ENCODE peak calls at places on chromosomes 1 and 21, in seven cellular contexts. H is K562, R is ovary, L is HCT116, Q is adrenal gland, I is endothelial cell of umbilical vein, C is A549. E is an unnamed sample. For H3K4me1, the result is how much of the 10 kb centered on the place peaks cover.

GRCh38 chr1:215625949-215626348 is 58.8 kb downstream of the KCTD3 start:
- DNase-seq in H (no peak), C (no peak), Q (no peak), I (no peak), L (no peak), R (no peak), E (no peak)

GRCh38 chr1:150563340-150564038 is 14.3 kb downstream of the ADAMTSL4 start:
- DNase-seq in I (peak), H (peak), L (no peak), Q (peak), R (peak), C (no peak), E (peak)

GRCh38 chr1:247111259-247111635 is 7.1 kb upstream of the ZNF669 start:
- DNase-seq in Q (no peak), R (no peak), I (no peak), C (no peak), H (no peak), L (no peak), E (no peak)

GRCh38 chr1:58047265-58047858 is 499.2 kb downstream of the OMA1 start:
- DNase-seq in L (no peak), C (peak), Q (peak), I (peak), R (no peak), H (peak), E (no peak)

GRCh38 chr1:94927405-94928175 is 680 bp upstream of the CNN3 start:
- DNase-seq in L (no peak), C (no peak), Q (no peak), H (no peak), R (no peak), I (no peak), E (no peak)

GRCh38 chr1:60342569-60342968 is 269.0 kb upstream of the C1orf87 start:
- DNase-seq in L (no peak), Q (no peak), R (no peak), I (no peak), H (no peak), C (no peak), E (no peak)

GRCh38 chr1:30890502-30891222 is 17.9 kb downstream of the SDC3 start:
- DNase-seq in I (no peak), Q (no peak), H (no peak), L (no peak), R (no peak), C (no peak), E (no peak)

GRCh38 chr1:85611856-85612255 is 31.3 kb downstream of the CCN1 start:
- DNase-seq in Q (peak), L (peak), I (no peak), H (no peak), C (peak), R (peak), E (peak)

GRCh38 chr1:154453577-154454352 is 48.3 kb upstream of the TDRD10 start:
- DNase-seq in Q (no peak), R (no peak), C (no peak), L (no peak), H (no peak), I (no peak), E (no peak)

GRCh38 chr1:107493111-107493716 is 352.4 kb downstream of the NTNG1 start:
- DNase-seq in L (no peak), R (no peak), H (no peak), I (no peak), C (no peak), Q (no peak), E (no peak)

GRCh38 chr1:44720281-44720680 is 10.7 kb downstream of the RNU5D-1 start:
- DNase-seq in Q (no peak), L (no peak), I (no peak), H (no peak), C (no peak), R (no peak), E (no peak)

GRCh38 chr1:44010935-44011610 is 19.7 kb downstream of the CCDC24 start:
- DNase-seq in R (no peak), L (no peak), I (no peak), Q (no peak), C (no peak), H (no peak), E (no peak)

GRCh38 chr1:37752583-37753471 is 12.1 kb downstream of the EPHA10 start:
- DNase-seq in L (peak), C (peak), Q (peak), H (peak), I (no peak), R (no peak), E (no peak)

GRCh38 chr1:89873250-89873649 is 52.4 kb downstream of the LRRC8D start:
- DNase-seq in L (no peak), I (no peak), R (no peak), H (no peak), C (no peak), Q (no peak), E (no peak)

GRCh38 chr1:29690156-29690555 is 453.8 kb downstream of the PTPRU start:
- DNase-seq in L (no peak), R (no peak), C (no peak), H (no peak), I (no peak), Q (no peak), E (no peak)

GRCh38 chr1:19344372-19344810 is 32.3 kb downstream of the SLC66A1 start:
- DNase-seq in L (no peak), R (peak), H (peak), I (peak), C (peak), Q (peak), E (peak)

GRCh38 chr1:110460253-110461220 is 9.6 kb downstream of the PROK1 start:
- DNase-seq in H (peak), Q (peak), C (peak), L (peak), I (peak), R (peak), E (peak)

GRCh38 chr1:239952348-239953307 is 139.1 kb upstream of the FMN2 start:
- DNase-seq in L (no peak), C (peak), H (peak), R (no peak), I (no peak), Q (no peak), E (no peak)

GRCh38 chr21:38929652-38930051 is 123.9 kb downstream of the ETS2 start:
- DNase-seq in L (no peak), C (no peak), Q (no peak), I (no peak), H (no peak), R (no peak), E (no peak)

GRCh38 chr21:44021064-44021463 is 9.0 kb downstream of the TRAPPC10 start:
- DNase-seq in C (no peak), R (no peak), L (no peak), H (no peak), Q (no peak), I (no peak), E (no peak)

GRCh38 chr1:209335090-209335692 is 248.3 kb upstream of the CAMK1G start:
- DNase-seq in C (peak), I (peak), R (no peak), Q (peak), H (peak), L (peak), E (no peak)

GRCh38 chr1:192628406-192629057 is 7.4 kb upstream of the RGS13 start:
- DNase-seq in I (no peak), Q (no peak), R (no peak), H (no peak), L (no peak), C (no peak), E (no peak)

GRCh38 chr1:16143566-16144324 is 12.1 kb downstream of the EPHA2 start:
- DNase-seq in L (peak), Q (no peak), I (no peak), R (no peak), C (peak), H (peak), E (no peak)

GRCh38 chr1:161725888-161726630 is 4.7 kb downstream of the FCRLB start:
- DNase-seq in L (no peak), H (no peak), Q (peak), R (peak), C (peak), I (peak), E (peak)

GRCh38 chr1:204909109-204909508 is 38.4 kb downstream of the NFASC start:
- DNase-seq in L (no peak), H (no peak), Q (no peak), C (no peak), I (no peak), R (no peak), E (no peak)

GRCh38 chr1:215749423-215749822 is 182.3 kb downstream of the KCTD3 start:
- DNase-seq in Q (no peak), R (no peak), L (no peak), I (no peak), C (no peak), H (no peak), E (no peak)

GRCh38 chr1:6911974-6912373 is 126.7 kb downstream of the CAMTA1 start:
- DNase-seq in R (peak), C (no peak), I (peak), H (no peak), Q (no peak), L (no peak), E (no peak)

GRCh38 chr21:43362306-43362927 is 64.5 kb downstream of the SIK1 start:
- DNase-seq in L (no peak), H (no peak), C (no peak), I (peak), Q (peak), R (peak), E (peak)

GRCh38 chr1:45752441-45753052 is 2.1 kb upstream of the IPP start:
- DNase-seq in I (no peak), Q (no peak), L (no peak), C (no peak), H (peak), R (no peak), E (no peak)

GRCh38 chr1:179881642-179882252 is 338 bp upstream of the TOR1AIP1 start:
- DNase-seq in C (peak), I (peak), L (peak), Q (peak), R (peak), H (peak), E (peak)

GRCh38 chr1:70140894-70141293 is 64.5 kb downstream of the LRRC40 start:
- DNase-seq in H (no peak), C (no peak), I (no peak), Q (no peak), R (no peak), L (no peak), E (no peak)

GRCh38 chr1:180230791-180231505 is 884 bp downstream of the LHX4 start:
- DNase-seq in C (peak), L (no peak), R (no peak), I (peak), H (no peak), Q (no peak), E (no peak)

GRCh38 chr21:31235671-31236450 is 108.2 kb downstream of the TIAM1 start:
- DNase-seq in H (no peak), C (no peak), I (no peak), Q (no peak), R (no peak), L (no peak), E (no peak)

GRCh38 chr1:243842978-243843490 is 7.0 kb downstream of the AKT3 start:
- DNase-seq in I (peak), Q (no peak), L (no peak), C (peak), R (no peak), H (peak), E (peak)

GRCh38 chr1:54337928-54338327 is 68.3 kb downstream of the SSBP3 start:
- DNase-seq in L (no peak), H (no peak), Q (no peak), I (peak), R (peak), C (no peak), E (no peak)

GRCh38 chr1:218945050-218945449 is 228.6 kb upstream of the LYPLAL1 start:
- DNase-seq in I (peak), H (no peak), C (no peak), R (no peak), L (no peak), Q (no peak), E (no peak)

GRCh38 chr1:46948629-46949282 is 7.5 kb upstream of the CYP4A11 start:
- DNase-seq in R (no peak), L (no peak), C (no peak), H (no peak), Q (no peak), I (no peak), E (no peak)

GRCh38 chr1:155880251-155880650 is 20.9 kb downstream of the SYT11 start:
- DNase-seq in R (no peak), C (no peak), I (no peak), H (no peak), L (no peak), Q (no peak), E (no peak)

GRCh38 chr1:155882235-155882634 is 22.9 kb downstream of the SYT11 start:
- DNase-seq in R (no peak), H (no peak), Q (no peak), I (no peak), C (no peak), L (no peak), E (no peak)

GRCh38 chr1:155884028-155884950 is 24.9 kb downstream of the SYT11 start:
- DNase-seq in L (no peak), H (peak), I (no peak), Q (peak), C (no peak), R (no peak), E (no peak)

GRCh38 chr1:155880856-155881255 is 21.5 kb downstream of the SYT11 start:
- DNase-seq in L (no peak), C (no peak), H (no peak), I (no peak), Q (no peak), R (no peak), E (no peak)

DNA sequence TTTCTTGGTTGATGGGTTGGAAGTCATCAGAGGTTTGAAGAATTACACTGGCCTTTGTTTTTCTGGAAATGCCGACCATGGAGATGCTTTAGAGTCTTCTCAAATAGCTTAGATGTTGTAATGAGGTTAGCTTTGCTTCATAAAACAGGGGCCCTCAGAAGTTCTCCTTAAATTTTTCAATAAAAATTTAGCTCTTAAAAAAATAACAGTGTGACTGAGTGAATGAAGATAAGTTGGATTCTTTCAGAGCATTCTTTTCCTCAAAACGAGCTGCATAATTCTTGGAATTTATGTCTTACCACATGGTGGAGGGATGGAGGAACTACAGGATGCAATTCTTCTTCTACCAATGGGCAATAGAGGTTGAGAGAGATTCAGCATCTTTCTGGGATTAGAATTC is 23.4 kb downstream of the SYT11 start:
- DNase-seq in L (no peak), H (no peak), C (no peak), R (no peak), I (no peak), Q (no peak), E (no peak)
- H3K4me1 ChIP-seq in L (under half), H (under half), C (under half), R (under half), I (under half), Q (under half), E (under half)

DNA sequence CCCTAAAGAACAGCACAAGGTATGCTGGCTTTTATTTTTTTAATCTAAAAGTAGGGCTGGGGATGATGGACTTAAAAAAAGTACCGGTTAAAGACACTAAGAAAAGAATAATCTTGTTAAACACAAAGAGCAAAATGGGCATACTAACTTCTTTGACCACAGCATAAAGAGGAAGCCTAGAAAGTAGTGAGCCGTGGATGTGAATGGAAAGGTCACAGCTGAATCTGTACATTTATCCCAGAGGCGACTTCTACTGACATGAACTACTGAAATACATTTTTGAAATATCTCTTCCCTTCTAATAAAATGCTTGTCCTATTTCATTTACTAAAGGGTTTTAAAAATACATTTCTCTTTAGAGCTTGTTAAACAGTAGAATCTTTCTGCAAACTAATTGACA is 140.7 kb downstream of the SLC45A1 start:
- DNase-seq in I (no peak), Q (no peak), R (no peak), H (no peak), L (no peak), C (no peak), E (no peak)
- TF ChIP-seq POLR2A in I (no peak), Q (no peak), R (no peak), H (no peak), L (no peak), C (no peak), E (no peak)

GRCh38 chr1:113683384-113684152 is 75.7 kb downstream of the PHTF1 start:
- DNase-seq in I (peak), R (peak), H (no peak), C (no peak), Q (no peak), L (no peak), E (peak)
- H3K27ac ChIP-seq in I (peak), R (peak), H (no peak), C (no peak), Q (peak), L (no peak), E (peak)

GRCh38 chr1:201728731-201729130 is 100.2 kb upstream of the IPO9 start:
- DNase-seq in R (no peak), H (no peak), Q (no peak), L (no peak), C (no peak), I (no peak), E (no peak)
- H3K4me1 ChIP-seq in R (under half), H (under half), Q (under half), L (under half), C (under half), I (under half), E (under half)